ENCODE peak calls at places on chromosomes 1 and 21, in five cellular contexts. F is SJSA1, Q is neural progenitor cell, S is body of pancreas, C is left ventricle myocardium inferior. K is an unnamed sample. For H3K9me3, the result is how much of the 10 kb centered on the place peaks cover.

GRCh38 chr1:67281246-67281645 is 26.4 kb upstream of the IL12RB2 start:
- DNase-seq in C (no peak), S (no peak), F (no peak), Q (no peak), K (no peak)

GRCh38 chr1:186079084-186079684 is 295.9 kb downstream of the TPR start:
- DNase-seq in F (no peak), C (no peak), Q (peak), S (no peak), K (no peak)

GRCh38 chr1:9792156-9793042 is 31.4 kb downstream of the CLSTN1 start:
- DNase-seq in Q (no peak), C (no peak), S (peak), F (no peak), K (no peak)

GRCh38 chr1:173502104-173502503 is 25.0 kb downstream of the PRDX6 start:
- DNase-seq in F (no peak), S (no peak), C (no peak), Q (no peak), K (no peak)

GRCh38 chr1:145960468-145961108 is 2.8 kb upstream of the LIX1L start:
- DNase-seq in S (peak), F (peak), Q (peak), C (peak), K (no peak)

GRCh38 chr1:89822109-89822962 is 1.5 kb downstream of the LRRC8D start:
- DNase-seq in Q (peak), S (no peak), F (no peak), C (peak), K (no peak)

GRCh38 chr1:36973056-36973455 is 61.3 kb downstream of the GRIK3 start:
- DNase-seq in Q (no peak), F (no peak), C (no peak), S (no peak), K (no peak)

GRCh38 chr1:15028117-15028516 is 125.4 kb upstream of the TMEM51 start:
- DNase-seq in S (peak), Q (peak), C (peak), F (no peak), K (no peak)

GRCh38 chr21:39390212-39390765 is 41.4 kb upstream of the HMGN1 start:
- DNase-seq in C (no peak), Q (no peak), S (no peak), F (no peak), K (no peak)

GRCh38 chr1:48105167-48105566 is 108.0 kb upstream of the TRABD2B start:
- DNase-seq in S (peak), C (no peak), F (no peak), Q (peak), K (no peak)

GRCh38 chr1:24967555-24967954 is 37.5 kb upstream of the RUNX3 start:
- DNase-seq in C (no peak), Q (no peak), S (no peak), F (no peak), K (no peak)

GRCh38 chr1:60697204-60697994 is 385.0 kb upstream of the NFIA start:
- DNase-seq in F (no peak), C (no peak), Q (no peak), S (no peak), K (no peak)

GRCh38 chr1:4105300-4105880 is 205.3 kb upstream of the C1orf174 start:
- DNase-seq in Q (no peak), S (no peak), F (no peak), C (no peak), K (no peak)

GRCh38 chr1:115641762-115642167 is at the start of gene VANGL1:
- DNase-seq in S (peak), C (peak), Q (peak), F (peak), K (no peak)

GRCh38 chr1:18373882-18374493 is 106.7 kb upstream of the KLHDC7A start:
- DNase-seq in Q (peak), S (peak), F (no peak), C (no peak), K (no peak)

GRCh38 chr1:230940848-230941247 is 37.8 kb downstream of the TTC13 start:
- DNase-seq in F (no peak), S (no peak), Q (no peak), C (no peak), K (no peak)

GRCh38 chr1:33161061-33161681 is 20.7 kb downstream of the TRIM62 start:
- DNase-seq in F (peak), C (peak), S (no peak), Q (peak), K (no peak)

GRCh38 chr1:51745304-51745570 is 128.3 kb downstream of the OSBPL9 start:
- DNase-seq in S (no peak), C (no peak), Q (no peak), F (no peak), K (no peak)

GRCh38 chr1:182633657-182634281 is 29.6 kb upstream of the RGS16 start:
- DNase-seq in F (peak), C (no peak), Q (peak), S (peak), K (no peak)

GRCh38 chr1:44524180-44524579 is 119.1 kb downstream of the RNF220 start:
- DNase-seq in C (no peak), Q (peak), F (no peak), S (no peak), K (no peak)

GRCh38 chr1:3105167-3105863 is 36.3 kb downstream of the PRDM16 start:
- DNase-seq in S (peak), C (no peak), Q (peak), F (no peak), K (no peak)

GRCh38 chr1:1601564-1602320 is 1.8 kb upstream of the FNDC10 start:
- DNase-seq in F (no peak), S (no peak), Q (no peak), C (no peak), K (no peak)

GRCh38 chr1:212040629-212041028 is 5.1 kb downstream of the DTL start:
- DNase-seq in Q (no peak), C (no peak), S (no peak), F (no peak), K (no peak)

GRCh38 chr1:10813801-10814200 is 17.4 kb upstream of the CASZ1 start:
- DNase-seq in F (no peak), S (no peak), C (no peak), Q (no peak), K (no peak)

GRCh38 chr21:24759348-24760118 is 847.7 kb downstream of the MRPL39 start:
- DNase-seq in S (no peak), C (no peak), Q (no peak), F (no peak), K (no peak)

GRCh38 chr1:47963568-47963973 is 33.6 kb downstream of the TRABD2B start:
- DNase-seq in C (no peak), F (no peak), Q (no peak), S (peak), K (no peak)

GRCh38 chr1:244271004-244271403 is 180.7 kb downstream of the ADSS2 start:
- DNase-seq in C (no peak), F (no peak), Q (no peak), S (no peak), K (no peak)

GRCh38 chr1:244273845-244274619 is 177.7 kb downstream of the ADSS2 start:
- DNase-seq in C (peak), Q (no peak), F (peak), S (peak), K (peak)

GRCh38 chr1:244271909-244272308 is 179.8 kb downstream of the ADSS2 start:
- DNase-seq in C (no peak), F (no peak), Q (no peak), S (no peak), K (no peak)

GRCh38 chr1:244273262-244273844 is 178.4 kb downstream of the ADSS2 start:
- DNase-seq in S (no peak), F (no peak), Q (no peak), C (no peak), K (no peak)

DNA sequence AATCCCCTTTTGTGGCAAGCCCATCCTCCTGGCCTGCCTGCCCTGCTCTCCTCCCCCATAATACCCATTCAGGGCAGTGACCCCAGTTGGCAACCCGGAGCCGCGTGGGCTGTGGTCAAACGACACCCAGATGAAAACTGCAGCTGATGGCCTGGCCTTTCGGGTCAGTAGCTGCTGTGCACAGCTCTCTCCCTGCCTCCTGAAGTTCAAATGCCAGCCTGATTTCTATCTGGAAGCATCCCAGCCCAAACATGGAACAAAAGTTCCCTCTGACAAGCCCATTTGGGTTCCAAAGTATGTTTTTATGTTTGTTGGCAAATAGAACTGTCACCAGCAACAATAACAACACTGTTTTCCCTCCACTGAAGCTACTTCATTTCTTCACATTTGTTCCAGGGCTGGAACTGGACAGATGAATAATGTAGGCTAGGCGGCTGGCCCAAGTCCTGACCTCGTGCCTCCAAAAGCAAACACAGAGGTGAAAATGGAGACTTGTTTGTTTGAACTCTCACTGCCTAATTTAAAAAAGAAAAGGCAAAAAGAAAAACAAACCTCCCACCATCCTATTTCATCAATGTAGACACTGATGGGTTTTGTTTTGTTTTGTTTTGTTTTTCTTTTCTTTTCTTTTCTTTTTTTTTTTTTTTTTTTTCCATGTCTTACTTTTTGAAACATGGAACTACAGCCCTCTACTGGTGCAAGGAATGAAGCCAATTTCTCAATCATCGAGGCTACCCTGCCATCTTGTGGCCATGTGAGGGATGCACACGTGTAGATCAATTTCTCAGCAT is 179.0 kb downstream of the ADSS2 start:
- DNase-seq in C (peak), S (peak), Q (peak), F (peak), K (peak)
- H3K27ac ChIP-seq in C (peak), S (no peak), Q (no peak), F (peak), K (peak)

DNA sequence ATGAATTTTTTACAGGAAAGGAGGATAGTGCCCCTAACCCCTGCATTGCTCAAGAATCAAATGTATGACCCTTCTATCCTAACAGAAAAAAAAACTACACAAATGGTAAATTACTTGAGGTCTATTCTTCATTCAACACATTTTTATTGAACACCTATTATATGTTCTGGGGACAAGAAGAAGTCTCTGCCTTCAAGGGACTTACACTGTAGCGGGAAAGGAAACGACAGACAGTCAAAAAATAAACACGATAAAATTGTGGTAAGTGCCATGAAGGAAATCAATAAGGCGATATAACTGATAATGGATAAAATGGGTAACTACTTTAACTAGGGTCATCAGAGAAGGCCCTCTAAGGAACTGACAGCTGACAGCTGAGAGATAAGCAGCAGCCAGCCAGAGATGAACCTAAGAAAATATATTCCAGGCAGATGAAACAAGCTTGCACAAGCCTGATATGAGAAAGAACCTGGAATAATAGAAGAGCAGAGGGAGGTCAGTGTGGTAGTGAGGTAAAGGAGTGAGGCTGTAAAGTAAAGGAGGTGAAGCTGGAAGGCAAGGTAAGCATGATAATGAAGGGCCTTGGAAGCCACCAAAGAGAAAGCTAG is 66.4 kb downstream of the PHTF1 start:
- DNase-seq in S (no peak), Q (no peak), C (no peak), F (no peak), K (no peak)
- H3K9me3 ChIP-seq in S (under half), Q (under half), C (under half), F (under half), K (under half)

GRCh38 chr1:177023710-177024109 is 140.8 kb downstream of the ASTN1 start:
- DNase-seq in Q (no peak), C (no peak), F (no peak), S (no peak), K (no peak)

GRCh38 chr1:177023249-177023648 is 141.3 kb downstream of the ASTN1 start:
- DNase-seq in S (no peak), Q (no peak), F (no peak), C (no peak), K (no peak)

GRCh38 chr1:177017453-177017852 is 147.1 kb downstream of the ASTN1 start:
- DNase-seq in F (no peak), S (no peak), C (no peak), Q (no peak), K (no peak)

GRCh38 chr1:177021741-177022140 is 142.8 kb downstream of the ASTN1 start:
- DNase-seq in F (no peak), S (no peak), Q (no peak), C (no peak), K (no peak)

DNA sequence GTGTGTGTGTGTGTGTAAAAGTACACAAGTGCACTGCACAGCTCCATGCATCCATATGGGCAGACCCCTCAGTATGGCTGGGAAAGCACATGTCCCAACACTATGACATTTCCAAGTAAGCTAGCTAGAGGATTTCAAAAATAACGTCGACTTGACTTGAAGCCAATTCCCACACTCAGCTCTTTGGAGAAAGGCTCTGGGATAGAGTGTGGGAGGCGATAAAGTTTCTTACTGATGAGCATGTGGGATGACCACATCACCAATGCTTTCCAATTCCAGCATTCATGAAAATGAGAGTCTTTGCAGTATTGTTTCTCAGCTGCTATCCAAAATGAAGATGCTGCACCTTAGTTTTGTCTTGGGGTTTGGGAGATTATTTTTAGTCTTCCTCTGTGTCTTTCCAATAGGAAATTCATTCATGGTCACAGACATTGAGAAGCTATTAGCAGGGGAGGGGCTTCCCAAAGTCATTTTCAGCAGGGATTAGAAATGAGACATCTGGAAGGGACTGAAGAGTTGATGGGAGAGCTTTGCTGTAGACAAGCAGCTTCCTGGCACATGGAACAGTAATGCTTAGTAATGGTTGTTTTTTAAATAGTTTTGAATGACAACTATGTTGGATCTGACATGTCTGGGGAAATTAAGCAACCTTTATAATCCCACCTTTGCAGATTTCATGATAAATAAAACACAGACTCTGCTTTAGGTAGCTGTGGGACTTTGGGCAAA is 143.5 kb downstream of the ASTN1 start:
- DNase-seq in C (no peak), S (no peak), Q (no peak), F (no peak), K (no peak)
- H3K27ac ChIP-seq in C (peak), S (no peak), Q (no peak), F (no peak), K (no peak)

DNA sequence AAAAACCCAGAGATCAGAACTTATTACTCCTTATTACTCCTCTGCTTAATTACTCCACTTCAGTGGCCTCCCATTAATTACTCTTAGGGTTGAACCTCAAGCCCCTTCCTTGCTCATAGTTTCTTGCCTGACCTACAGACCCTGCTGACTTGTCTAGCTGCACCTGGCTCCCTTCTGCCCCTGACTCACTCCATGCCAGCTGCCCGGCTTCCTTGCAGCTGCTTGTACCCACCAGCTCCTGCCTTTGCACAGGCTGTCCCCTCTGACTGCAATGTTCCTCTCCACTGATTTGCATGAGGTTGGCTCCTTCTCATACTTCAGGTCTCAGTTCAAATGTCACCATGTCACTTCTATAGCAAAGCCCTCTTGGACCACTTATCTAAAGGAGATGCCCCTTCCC is 1.9 kb upstream of the PTPRU start:
- DNase-seq in S (no peak), Q (no peak), F (no peak), C (no peak), K (no peak)
- H3K9me3 ChIP-seq in S (under half), Q (under half), F (under half), C (under half), K (under half)

DNA sequence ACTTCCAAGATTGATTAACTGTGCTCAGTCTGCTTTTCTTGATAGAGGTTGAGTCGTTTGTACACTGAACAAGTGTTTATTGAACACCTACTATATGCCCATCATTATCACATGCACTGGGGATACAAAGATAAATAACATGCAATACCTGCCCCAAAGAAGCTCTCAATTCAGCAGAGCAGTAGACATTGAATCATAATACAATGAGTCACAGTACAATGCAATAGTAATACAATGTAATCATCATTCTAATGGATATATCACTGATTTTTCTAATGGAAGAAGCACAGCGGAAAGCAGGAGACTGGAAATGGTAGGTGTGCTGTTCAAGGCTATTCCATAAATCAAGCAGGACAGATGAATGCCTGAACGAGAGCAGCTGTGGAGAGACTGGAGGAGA is 3.7 kb upstream of the SEC16B start:
- DNase-seq in S (no peak), F (no peak), Q (no peak), C (no peak), K (no peak)
- H3K27ac ChIP-seq in S (no peak), F (no peak), Q (no peak), C (no peak), K (no peak)

DNA sequence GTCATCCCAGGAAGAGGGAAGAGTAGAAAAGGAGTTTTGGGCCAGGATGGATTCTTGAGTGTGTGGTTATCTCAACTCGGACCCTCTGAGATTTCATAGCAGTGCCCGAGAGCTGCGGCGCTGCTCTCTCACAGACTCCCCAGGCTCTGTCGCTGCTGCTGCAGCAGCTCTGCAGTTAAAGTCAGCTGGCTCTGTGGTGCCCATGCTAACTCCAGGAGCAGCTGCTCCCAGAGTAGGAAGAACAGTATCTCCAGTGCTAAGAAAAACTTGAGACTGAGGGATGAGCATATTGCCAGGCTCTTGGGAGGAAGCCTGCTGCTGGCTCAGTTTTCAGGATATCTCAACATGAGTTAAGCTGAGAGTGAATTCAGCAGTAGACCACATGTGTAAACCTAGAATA is 4.4 kb downstream of the LCE2D start:
- DNase-seq in S (no peak), F (no peak), C (no peak), Q (no peak), K (no peak)
- H3K9me3 ChIP-seq in S (under half), F (under half), C (under half), Q (under half), K (under half)

DNA sequence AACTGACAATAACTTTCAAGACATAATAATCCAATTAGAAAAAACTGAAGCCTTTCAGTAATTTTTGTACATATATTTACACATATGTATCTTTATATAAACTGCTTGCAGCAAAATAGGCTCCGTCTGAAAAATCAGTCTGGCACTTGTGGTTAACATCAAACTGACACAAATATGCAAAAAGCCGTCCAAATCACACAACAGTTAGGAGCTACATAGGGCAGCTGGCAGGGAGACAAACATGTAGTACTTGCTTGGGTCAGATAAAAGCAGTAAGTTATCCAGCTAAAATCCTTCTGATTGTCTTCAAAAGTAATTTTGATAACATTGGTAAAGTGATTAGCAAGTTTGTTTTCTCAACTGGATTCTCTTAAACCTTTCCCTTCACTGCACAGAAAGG is 14.7 kb upstream of the GUCA2A start:
- DNase-seq in Q (no peak), F (no peak), C (no peak), S (no peak), K (no peak)
- H3K27ac ChIP-seq in Q (no peak), F (no peak), C (no peak), S (no peak), K (no peak)